ENCODE peak calls at places on chromosome 12, in seven cellular contexts. R is HCT116, E is GM12878, A is K562, M is HepG2, I is SK-N-SH, B is H1. N is an unnamed sample.

GRCh38 chr12:64836856-64837255 is 12.4 kb downstream of the TBC1D30 start:
- DNase-seq in R (no peak), E (no peak), A (no peak), M (no peak), I (no peak), B (no peak), N (no peak)

GRCh38 chr12:93149228-93149627 is 220.1 kb upstream of the EEA1 start:
- DNase-seq in R (no peak), E (no peak), A (no peak), M (no peak), I (no peak), B (no peak), N (no peak)

GRCh38 chr12:41486718-41487117 is 298.6 kb downstream of the PDZRN4 start:
- DNase-seq in R (no peak), E (no peak), A (no peak), M (no peak), I (no peak), B (no peak), N (no peak)

GRCh38 chr12:31965090-31965489 is 5.9 kb downstream of the RESF1 start:
- DNase-seq in R (no peak), E (no peak), A (no peak), M (no peak), I (no peak), B (no peak), N (no peak)

GRCh38 chr12:81359736-81360135 is 281.9 kb downstream of the ACSS3 start:
- DNase-seq in R (no peak), E (no peak), A (no peak), M (no peak), I (no peak), B (no peak), N (no peak)

GRCh38 chr12:88876867-88877266 is 296.6 kb upstream of the KITLG start:
- DNase-seq in R (no peak), E (no peak), A (no peak), M (no peak), I (no peak), B (no peak), N (no peak)

GRCh38 chr12:82996168-82996812 is 309.6 kb downstream of the TMTC2 start:
- DNase-seq in R (no peak), E (no peak), A (no peak), M (no peak), I (no peak), B (no peak), N (no peak)

GRCh38 chr12:52216807-52217206 is 16.2 kb upstream of the KRT7 start:
- DNase-seq in R (no peak), E (no peak), A (no peak), M (no peak), I (no peak), B (no peak), N (no peak)

GRCh38 chr12:116922194-116922897 is 11.6 kb downstream of the FBXW8 start:
- DNase-seq in R (no peak), E (peak; percentile 50), A (no peak), M (no peak), I (no peak), B (no peak), N (no peak)

GRCh38 chr12:28699029-28699428 is 450.0 kb upstream of the FAR2 start:
- DNase-seq in R (no peak), E (no peak), A (no peak), M (no peak), I (no peak), B (no peak), N (no peak)

GRCh38 chr12:75816892-75817291 is 214.7 kb downstream of the PHLDA1 start:
- DNase-seq in R (peak; percentile 58), E (peak; percentile 5), A (no peak), M (no peak), I (no peak), B (no peak), N (peak; percentile 27)

GRCh38 chr12:119869720-119870119 is 7.4 kb downstream of the CIT start:
- DNase-seq in R (peak; percentile 12), E (no peak), A (peak; percentile 16), M (no peak), I (no peak), B (no peak), N (no peak)

GRCh38 chr12:50567926-50568325 is 63.1 kb downstream of the DIP2B start:
- DNase-seq in R (no peak), E (no peak), A (no peak), M (peak; percentile 40), I (no peak), B (no peak), N (no peak)

GRCh38 chr12:100199347-100200136 is 1.1 kb upstream of the ACTR6 start:
- DNase-seq in R (peak; percentile 52), E (no peak), A (peak; percentile 79), M (peak; percentile 73), I (peak; percentile 83), B (peak; percentile 23), N (peak; percentile 89)

GRCh38 chr12:95674631-95675030 is 115.9 kb downstream of the NTN4 start:
- DNase-seq in R (no peak), E (no peak), A (no peak), M (peak; percentile 15), I (peak; percentile 75), B (no peak), N (peak; percentile 36)

GRCh38 chr12:122842505-122843405 is 7.5 kb downstream of the HIP1R start:
- DNase-seq in R (no peak), E (no peak), A (peak; percentile 44), M (no peak), I (peak; percentile 82), B (no peak), N (no peak)

GRCh38 chr12:46304080-46304479 is 35.2 kb upstream of the SLC38A1 start:
- DNase-seq in R (no peak), E (no peak), A (no peak), M (no peak), I (no peak), B (no peak), N (no peak)

GRCh38 chr12:80262372-80263170 is 163.2 kb downstream of the OTOGL start:
- DNase-seq in R (no peak), E (no peak), A (no peak), M (no peak), I (no peak), B (no peak), N (no peak)

GRCh38 chr12:124699878-124700277 is 132.5 kb upstream of the NCOR2 start:
- DNase-seq in R (no peak), E (no peak), A (no peak), M (no peak), I (no peak), B (no peak), N (no peak)

GRCh38 chr12:1313906-1314305 is 280.5 kb downstream of the FBXL14 start:
- DNase-seq in R (no peak), E (no peak), A (no peak), M (no peak), I (no peak), B (no peak), N (no peak)

GRCh38 chr12:107912421-107913004 is 138.0 kb downstream of the ASCL4 start:
- DNase-seq in R (peak; percentile 28), E (no peak), A (peak; percentile 83), M (no peak), I (peak; percentile 69), B (no peak), N (peak; percentile 73)

GRCh38 chr12:71652656-71653055 is 11.0 kb downstream of the ZFC3H1 start:
- DNase-seq in R (no peak), E (no peak), A (no peak), M (no peak), I (no peak), B (no peak), N (no peak)

GRCh38 chr12:109186993-109187653 is 70.7 kb downstream of the ACACB start:
- DNase-seq in R (no peak), E (no peak), A (no peak), M (no peak), I (no peak), B (no peak), N (no peak)

GRCh38 chr12:107514887-107515445 is 170.6 kb upstream of the PWP1 start:
- DNase-seq in R (no peak), E (no peak), A (no peak), M (peak; percentile 46), I (no peak), B (no peak), N (no peak)

DNA sequence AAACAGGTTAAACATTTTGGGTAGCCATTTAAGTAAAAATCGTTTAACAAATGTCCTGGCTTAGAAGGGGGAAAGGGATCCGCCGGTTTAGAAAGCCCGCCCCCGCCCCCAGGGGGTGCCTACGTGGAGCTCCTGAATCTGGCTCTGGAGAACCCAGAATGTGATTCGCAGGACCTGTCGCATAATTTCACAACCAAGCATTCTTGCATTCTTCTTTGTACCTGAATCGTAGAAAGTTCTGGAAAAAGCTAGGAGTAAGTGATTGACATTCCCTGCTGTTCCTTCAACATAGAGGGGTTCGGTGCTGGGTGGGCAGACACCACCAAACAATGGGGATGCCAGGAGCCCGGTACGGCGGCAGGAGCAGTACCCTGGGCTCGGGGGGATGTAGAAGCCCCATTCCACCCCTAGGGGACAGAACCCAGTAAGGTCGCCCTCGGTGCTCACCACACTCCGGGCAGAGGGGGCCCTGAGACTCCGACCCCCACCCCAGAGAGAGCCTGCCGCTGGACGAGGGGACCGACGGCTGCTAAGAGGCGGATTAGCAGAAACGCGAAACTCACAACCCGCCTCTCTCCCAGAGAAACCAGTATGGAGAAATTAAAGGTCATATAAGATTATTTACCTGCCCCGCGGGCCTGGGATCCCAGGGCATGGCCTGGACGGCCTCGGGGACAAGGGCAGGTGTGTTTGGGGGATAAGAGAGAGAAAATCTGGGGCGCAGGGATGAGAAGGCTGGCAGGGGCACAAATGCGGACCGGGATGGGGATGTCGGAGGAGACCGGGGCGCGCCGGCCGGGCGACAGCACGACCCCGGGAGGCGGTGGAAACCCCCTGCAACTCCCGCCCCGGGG is 547 bp downstream of the CSRP2 start:
- DNase-seq in R (peak; percentile 15), E (no peak), A (peak; percentile 51), M (peak; percentile 23), I (peak; percentile 77), B (no peak), N (no peak)
- TF ChIP-seq JUND in R (no peak), E (no peak), A (no peak), M (no peak), I (no peak), B (no peak), N (no peak)

GRCh38 chr12:24997496-24997895 is 48.6 kb upstream of the BCAT1 start:
- DNase-seq in R (no peak), E (no peak), A (no peak), M (no peak), I (no peak), B (no peak), N (no peak)
- TF ChIP-seq JUND in R (no peak), E (no peak), A (no peak), M (no peak), I (no peak), B (no peak), N (no peak)

DNA sequence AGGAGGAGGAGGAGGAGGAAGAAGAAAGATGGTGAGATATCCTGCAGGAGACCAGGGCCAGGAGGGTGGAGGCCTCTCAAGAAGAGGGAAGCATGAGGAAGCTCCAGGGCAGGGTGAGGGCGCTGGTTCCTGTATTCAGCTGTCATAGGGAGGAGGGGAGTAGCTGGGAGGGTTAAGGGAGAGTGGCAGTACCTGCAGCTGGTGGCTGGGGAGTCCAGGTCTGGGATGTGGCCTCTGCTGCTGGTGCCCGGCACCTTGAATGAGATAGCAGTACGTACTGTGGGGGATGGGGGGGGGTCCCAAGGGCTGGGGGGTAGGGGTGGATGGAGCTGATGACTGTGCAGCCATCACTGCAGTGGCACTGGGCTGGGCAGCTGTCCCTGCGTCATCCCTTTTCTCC is 9.8 kb downstream of the RBP5 start:
- DNase-seq in R (no peak), E (no peak), A (no peak), M (no peak), I (no peak), B (no peak), N (no peak)
- TF ChIP-seq JUND in R (no peak), E (no peak), A (no peak), M (no peak), I (no peak), B (no peak), N (no peak)

GRCh38 chr12:111084172-111084571 is 163.8 kb upstream of the MYL2 start:
- DNase-seq in R (no peak), E (no peak), A (no peak), M (no peak), I (no peak), B (no peak), N (no peak)
- TF ChIP-seq JUND in R (no peak), E (no peak), A (no peak), M (no peak), I (no peak), B (no peak), N (no peak)